ENCODE peak calls at places on chromosomes 4 and X, in five cellular contexts. X is GM23248, H is WERI-Rb-1, Y is left ventricle myocardium inferior, I is substantia nigra. L is an unnamed sample.
A peak's percentile ranks its signal among the peaks of the same experiment; 100 is the strongest.

GRCh38 chrX:1464282-1465131 is 11.8 kb upstream of the ASMTL start:
- DNase-seq in X (no peak), H (peak; percentile 7), Y (no peak), I (no peak), L (peak; percentile 43)

GRCh38 chrX:109537324-109537665 is 651 bp downstream of the NXT2 start:
- DNase-seq in X (peak; percentile 72), H (no peak), Y (no peak), I (no peak), L (no peak)

GRCh38 chr4:151184523-151185458 is 85.4 kb downstream of the RPS3A start:
- DNase-seq in X (peak; percentile 80), H (no peak), Y (no peak), I (no peak), L (no peak)

GRCh38 chrX:145817299-145817665 is 347 bp upstream of the SLITRK2 start:
- DNase-seq in X (no peak), H (no peak), Y (no peak), I (peak; percentile 35), L (no peak)

GRCh38 chrX:1322393-1322792 is 14.2 kb upstream of the IL3RA start:
- DNase-seq in X (no peak), H (no peak), Y (no peak), I (no peak), L (no peak)

GRCh38 chr4:133320576-133321170 is 171.6 kb downstream of the PCDH10 start:
- DNase-seq in X (peak; percentile 36), H (peak; percentile 47), Y (no peak), I (no peak), L (peak; percentile 47)

GRCh38 chr4:181224826-181225225 is 1018.4 kb upstream of the TENM3 start:
- DNase-seq in X (no peak), H (no peak), Y (no peak), I (no peak), L (no peak)

GRCh38 chr4:93467484-93468155 is 360.9 kb upstream of the ATOH1 start:
- DNase-seq in X (no peak), H (peak; percentile 28), Y (no peak), I (no peak), L (no peak)

GRCh38 chrX:132490086-132490419 is 1.2 kb upstream of the MBNL3 start:
- DNase-seq in X (no peak), H (peak; percentile 9), Y (no peak), I (no peak), L (no peak)

GRCh38 chr4:124526321-124526720 is 186.2 kb downstream of the ANKRD50 start:
- DNase-seq in X (no peak), H (no peak), Y (no peak), I (no peak), L (no peak)

GRCh38 chr4:152408514-152409327 is 127.2 kb downstream of the FBXW7 start:
- DNase-seq in X (peak; percentile 64), H (peak; percentile 30), Y (no peak), I (no peak), L (peak; percentile 5)

GRCh38 chrX:15781964-15782711 is 8.1 kb upstream of the ZRSR2 start:
- DNase-seq in X (no peak), H (no peak), Y (no peak), I (no peak), L (no peak)

GRCh38 chr4:107625503-107625902 is 94.5 kb downstream of the PAPSS1 start:
- DNase-seq in X (no peak), H (no peak), Y (no peak), I (no peak), L (no peak)

GRCh38 chr4:105992641-105993305 is 97.5 kb downstream of the NPNT start:
- DNase-seq in X (peak; percentile 12), H (no peak), Y (no peak), I (no peak), L (no peak)

GRCh38 chr4:101357751-101358150 is 10.4 kb upstream of the PPP3CA start:
- DNase-seq in X (peak; percentile 9), H (no peak), Y (no peak), I (no peak), L (no peak)

GRCh38 chr4:8534129-8534528 is 46.1 kb upstream of the GPR78 start:
- DNase-seq in X (no peak), H (no peak), Y (no peak), I (no peak), L (peak; percentile 68)

GRCh38 chr4:7120341-7120740 is 52.5 kb upstream of the GRPEL1 start:
- DNase-seq in X (peak; percentile 32), H (no peak), Y (no peak), I (no peak), L (peak; percentile 63)

GRCh38 chr4:39151120-39151713 is 31.1 kb upstream of the WDR19 start:
- DNase-seq in X (peak; percentile 48), H (no peak), Y (no peak), I (no peak), L (no peak)

GRCh38 chr4:81519428-81519775 is 47.7 kb upstream of the RASGEF1B start:
- DNase-seq in X (no peak), H (no peak), Y (no peak), I (no peak), L (no peak)
- H3K27ac ChIP-seq in X (no peak overlapping the region), H (no peak overlapping the region), Y (no peak overlapping the region), I (no peak overlapping the region), L (no peak overlapping the region)

GRCh38 chr4:73603307-73603710 is 16.9 kb downstream of the RASSF6 start:
- DNase-seq in X (no peak), H (no peak), Y (no peak), I (no peak), L (peak; percentile 60)

GRCh38 chr4:73600917-73601316 is 19.3 kb downstream of the RASSF6 start:
- DNase-seq in X (no peak), H (no peak), Y (no peak), I (no peak), L (no peak)

GRCh38 chr4:73596001-73596400 is 24.2 kb downstream of the RASSF6 start:
- DNase-seq in X (no peak), H (no peak), Y (no peak), I (no peak), L (no peak)

GRCh38 chr4:73597594-73597993 is 22.6 kb downstream of the RASSF6 start:
- DNase-seq in X (no peak), H (no peak), Y (no peak), I (no peak), L (no peak)

GRCh38 chr4:73599182-73599581 is 21.1 kb downstream of the RASSF6 start:
- DNase-seq in X (peak; percentile 31), H (no peak), Y (no peak), I (no peak), L (peak; percentile 84)
- H3K27ac ChIP-seq in X (no peak overlapping the region), H (no peak overlapping the region), Y (no peak overlapping the region), I (no peak overlapping the region), L (peak overlapping the region; percentile 31)

DNA sequence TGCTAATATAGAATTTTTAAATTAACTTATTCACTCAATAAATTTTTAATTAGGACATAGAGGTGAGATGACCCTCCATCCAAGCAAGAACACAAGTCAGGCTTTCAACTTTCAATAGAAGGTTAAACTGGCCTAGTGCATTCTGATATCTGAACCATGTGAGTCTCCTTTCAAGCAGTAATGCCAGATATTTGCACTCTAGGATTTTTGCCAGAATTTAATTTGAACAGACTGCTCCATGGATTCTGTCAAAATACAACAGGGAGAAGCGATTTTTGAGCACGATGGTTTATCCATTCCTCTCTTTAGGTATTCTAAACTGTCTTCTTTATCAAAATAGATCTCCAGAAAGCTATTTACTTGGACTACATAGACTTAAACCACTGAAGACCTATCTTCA is 72.0 kb upstream of the DCLK2 start:
- DNase-seq in X (peak; percentile 38), H (no peak), Y (no peak), I (no peak), L (no peak)
- H3K27ac ChIP-seq in X (no peak overlapping the region), H (no peak overlapping the region), Y (peak overlapping the region; percentile 63), I (no peak overlapping the region), L (no peak overlapping the region)

DNA sequence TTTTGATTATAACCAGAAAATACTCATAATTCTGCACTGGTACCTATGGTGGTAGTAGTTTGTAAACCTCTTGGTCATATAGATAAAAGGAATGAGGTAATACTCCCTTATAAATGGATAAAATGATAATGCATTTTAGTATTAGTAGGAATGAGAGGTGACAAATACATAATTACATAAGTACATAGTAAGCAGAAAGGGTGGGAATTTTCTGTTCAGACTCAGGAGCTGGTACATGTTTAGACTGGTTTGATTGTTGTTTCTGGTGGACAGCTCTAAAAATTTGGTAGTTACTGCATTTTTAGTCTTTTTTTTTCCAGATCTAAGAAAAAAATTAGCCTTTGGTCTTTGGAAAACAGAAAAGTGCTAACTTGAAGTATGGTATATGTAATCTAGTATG is 70.4 kb upstream of the AGA start:
- DNase-seq in X (no peak), H (no peak), Y (no peak), I (no peak), L (no peak)
- H3K27ac ChIP-seq in X (no peak overlapping the region), H (no peak overlapping the region), Y (no peak overlapping the region), I (no peak overlapping the region), L (no peak overlapping the region)

GRCh38 chr4:32994956-32995849 is 2275.0 kb downstream of the PCDH7 start:
- DNase-seq in X (no peak), H (no peak), Y (no peak), I (no peak), L (no peak)
- H3K27ac ChIP-seq in X (no peak overlapping the region), H (no peak overlapping the region), Y (no peak overlapping the region), I (no peak overlapping the region), L (no peak overlapping the region)

L was measured in SJCRH30.